ENCODE peak calls at places on chromosomes 12 and 14, in eight cellular contexts. I, E, V, Z, F, O, L and R are unnamed samples.

GRCh38 chr12:21337453-21337852 is 2.7 kb upstream of the SLCO1A2 start:
- DNase-seq in I (no peak), E (no peak), V (no peak), Z (no peak), F (no peak), O (no peak), L (no peak), R (no peak)

GRCh38 chr14:104357689-104358527 is 219.5 kb downstream of the KIF26A start:
- DNase-seq in I (no peak), E (no peak), V (no peak), Z (no peak), F (peak), O (no peak), L (no peak), R (no peak)

GRCh38 chr12:26402648-26403047 is 207.3 kb downstream of the SSPN start:
- DNase-seq in I (no peak), E (no peak), V (no peak), Z (no peak), F (no peak), O (peak), L (no peak), R (no peak)

GRCh38 chr12:113056631-113057488 is at the start of gene DTX1:
- DNase-seq in I (peak), E (no peak), V (no peak), Z (peak), F (no peak), O (no peak), L (no peak), R (peak)

GRCh38 chr14:94121485-94121884 is 7.9 kb downstream of the IFI27L2 start:
- DNase-seq in I (no peak), E (no peak), V (no peak), Z (no peak), F (no peak), O (no peak), L (no peak), R (no peak)

GRCh38 chr12:24776856-24777255 is 172.0 kb downstream of the BCAT1 start:
- DNase-seq in I (no peak), E (no peak), V (no peak), Z (no peak), F (no peak), O (no peak), L (peak), R (no peak)

GRCh38 chr14:25484194-25484593 is 434.2 kb upstream of the STXBP6 start:
- DNase-seq in I (no peak), E (no peak), V (no peak), Z (no peak), F (no peak), O (no peak), L (no peak), R (no peak)

GRCh38 chr12:104825408-104825807 is 132.7 kb downstream of the SLC41A2 start:
- DNase-seq in I (no peak), E (no peak), V (no peak), Z (no peak), F (no peak), O (peak), L (peak), R (no peak)

GRCh38 chr12:49200882-49201594 is 12.2 kb upstream of the TUBA1A start:
- DNase-seq in I (peak), E (peak), V (no peak), Z (no peak), F (no peak), O (peak), L (peak), R (no peak)

GRCh38 chr12:12941450-12942350 is 10.3 kb downstream of the GPRC5D start:
- DNase-seq in I (no peak), E (no peak), V (no peak), Z (no peak), F (no peak), O (no peak), L (no peak), R (no peak)

GRCh38 chr12:72865921-72866320 is 593.8 kb downstream of the TRHDE start:
- DNase-seq in I (no peak), E (no peak), V (no peak), Z (no peak), F (no peak), O (no peak), L (no peak), R (no peak)

GRCh38 chr12:116916122-116916521 is 5.4 kb downstream of the FBXW8 start:
- DNase-seq in I (no peak), E (no peak), V (no peak), Z (no peak), F (no peak), O (peak), L (peak), R (no peak)

GRCh38 chr14:100653409-100653808 is 66.2 kb upstream of the BEGAIN start:
- DNase-seq in I (peak), E (no peak), V (peak), Z (peak), F (no peak), O (no peak), L (no peak), R (no peak)

GRCh38 chr12:132460571-132460970 is 29.4 kb upstream of the FBRSL1 start:
- DNase-seq in I (no peak), E (no peak), V (no peak), Z (no peak), F (no peak), O (peak), L (peak), R (peak)
- TF ChIP-seq CTCF in I (peak), E (peak), V (peak), Z (peak), F (peak), O (peak), L (peak), R (peak)

DNA sequence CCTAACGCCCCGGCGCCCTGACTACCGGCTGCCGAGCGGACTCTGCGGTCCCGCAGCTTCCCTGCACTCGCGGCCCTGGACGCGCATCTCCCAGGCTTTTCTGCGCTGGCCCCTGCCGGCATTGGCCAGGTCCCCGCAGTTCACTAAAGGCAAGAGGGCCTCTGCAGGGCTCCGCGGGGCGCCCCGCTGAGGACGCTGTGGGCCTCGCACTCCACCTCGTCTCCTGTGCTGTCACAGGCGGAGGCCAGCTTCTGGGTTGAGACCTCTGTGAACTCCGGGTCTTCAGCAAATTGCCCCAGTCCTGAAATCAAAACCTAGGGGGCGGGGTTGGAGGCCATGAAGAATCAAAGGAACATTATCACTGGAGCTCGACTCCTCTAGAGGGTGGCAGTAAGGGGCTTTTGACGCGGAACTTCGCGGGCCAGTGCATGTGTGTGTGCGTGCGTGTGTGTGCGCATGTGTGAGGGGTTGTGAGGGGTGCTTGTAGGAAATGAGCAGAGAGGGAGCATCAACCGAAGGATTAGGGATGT is 68.5 kb upstream of the CAPRIN2 start:
- DNase-seq in I (peak), E (no peak), V (peak), Z (peak), F (no peak), O (no peak), L (no peak), R (no peak)
- TF ChIP-seq CTCF in I (peak), E (no peak), V (no peak), Z (no peak), F (no peak), O (no peak), L (peak), R (no peak)

GRCh38 chr12:97283297-97283696 is 179.3 kb upstream of the RMST start:
- DNase-seq in I (no peak), E (no peak), V (no peak), Z (no peak), F (no peak), O (no peak), L (no peak), R (no peak)
- TF ChIP-seq CTCF in I (peak), E (peak), V (peak), Z (no peak), F (peak), O (peak), L (no peak), R (peak)

GRCh38 chr14:71322660-71323250 is 415.5 kb downstream of the PCNX1 start:
- DNase-seq in I (peak), E (peak), V (no peak), Z (no peak), F (no peak), O (peak), L (peak), R (no peak)
- TF ChIP-seq CTCF in I (peak), E (peak), V (no peak), Z (no peak), F (peak), O (peak), L (peak), R (peak)

DNA sequence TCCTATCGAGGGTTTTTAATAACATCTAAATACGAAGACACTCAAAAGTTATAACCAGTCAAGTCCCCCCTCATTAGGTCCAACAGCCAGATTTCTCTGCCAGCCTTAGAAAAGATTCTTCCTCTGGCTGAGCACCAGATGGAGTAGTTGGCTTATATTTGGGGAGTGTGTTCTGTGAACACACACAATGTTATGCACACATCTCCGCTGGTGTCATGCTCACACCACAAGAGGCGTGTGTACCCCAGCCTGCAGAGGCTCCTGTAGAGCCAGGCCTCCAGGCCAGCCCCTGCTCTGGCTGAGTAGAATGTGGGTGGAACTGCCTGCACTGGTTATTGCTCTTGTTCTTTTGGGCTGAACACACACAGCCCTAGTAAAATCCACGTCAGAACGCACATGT is 64.0 kb downstream of the PIWIL1 start:
- DNase-seq in I (no peak), E (no peak), V (no peak), Z (no peak), F (no peak), O (no peak), L (no peak), R (no peak)
- TF ChIP-seq CTCF in I (no peak), E (peak), V (peak), Z (peak), F (no peak), O (no peak), L (no peak), R (peak)

DNA sequence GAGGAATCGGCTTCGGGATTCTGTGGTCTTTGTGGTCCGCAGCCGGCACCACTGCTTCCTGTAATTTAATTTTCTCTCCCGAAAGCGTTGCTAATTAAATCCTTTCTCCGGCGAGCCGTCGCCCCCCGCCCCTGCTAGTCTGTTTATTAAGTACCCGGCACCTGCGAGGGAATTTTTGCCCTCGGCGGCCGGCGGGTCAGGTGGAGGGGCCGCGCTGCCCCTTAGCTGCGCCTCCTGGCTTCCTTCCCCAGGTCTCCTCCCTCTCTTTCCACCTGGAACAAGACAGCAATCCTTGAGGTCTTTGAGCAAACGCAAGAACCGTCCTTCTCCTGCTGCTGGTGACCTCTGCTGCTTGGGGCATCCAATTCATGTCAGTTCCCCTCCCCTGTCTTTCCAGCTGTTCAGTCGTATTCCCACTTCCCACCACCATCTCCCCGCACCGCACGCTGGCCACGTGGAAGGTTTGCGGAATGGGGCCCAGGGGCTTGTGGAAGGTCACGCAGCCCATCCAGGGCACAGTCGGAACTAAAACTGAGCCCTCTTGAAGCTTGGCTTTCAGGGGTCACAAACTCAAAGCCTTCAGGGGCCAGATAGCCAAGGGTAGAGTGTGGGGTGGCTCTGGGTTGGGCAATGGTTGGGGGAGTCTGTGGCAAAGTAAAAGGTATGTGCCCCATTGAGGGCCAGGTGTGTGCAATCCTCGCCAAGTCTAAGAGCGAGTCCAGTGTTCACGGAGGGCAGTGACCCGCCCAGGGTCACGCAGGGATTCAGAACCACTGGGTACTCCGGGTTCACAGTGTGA is 16.1 kb downstream of the ZDHHC22 start:
- DNase-seq in I (no peak), E (no peak), V (no peak), Z (no peak), F (no peak), O (no peak), L (no peak), R (no peak)
- TF ChIP-seq CTCF in I (no peak), E (no peak), V (peak), Z (no peak), F (peak), O (no peak), L (no peak), R (peak)

GRCh38 chr14:80927385-80927989 is 14.1 kb downstream of the CEP128 start:
- DNase-seq in I (no peak), E (no peak), V (no peak), Z (no peak), F (no peak), O (no peak), L (no peak), R (no peak)
- TF ChIP-seq CTCF in I (no peak), E (peak), V (peak), Z (no peak), F (peak), O (no peak), L (no peak), R (peak)

DNA sequence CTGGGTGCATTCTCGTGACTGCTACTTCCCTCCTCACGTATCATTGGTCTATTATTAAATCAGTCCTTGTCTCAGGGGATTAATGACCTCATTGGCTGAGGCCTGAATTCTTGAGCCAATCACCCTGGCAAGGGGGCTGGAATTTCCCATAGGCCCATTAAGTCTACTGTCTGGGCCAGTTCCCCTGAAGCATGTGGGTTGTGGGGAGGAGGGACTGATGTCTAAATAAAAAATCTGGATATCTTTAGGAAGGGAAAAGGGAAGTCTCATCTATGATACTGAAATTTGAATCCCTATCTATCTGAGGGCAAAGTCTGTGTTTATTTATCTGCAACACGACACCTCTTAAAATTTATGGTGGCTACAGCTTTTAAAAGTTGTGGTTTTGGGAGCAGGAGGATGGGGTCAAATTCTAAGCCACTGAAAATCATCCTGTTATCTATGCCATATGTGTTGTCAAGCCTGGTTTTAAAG is 71.9 kb downstream of the DYRK2 start:
- DNase-seq in I (no peak), E (no peak), V (no peak), Z (peak), F (no peak), O (peak), L (peak), R (no peak)
- TF ChIP-seq CTCF in I (no peak), E (no peak), V (no peak), Z (no peak), F (no peak), O (no peak), L (no peak), R (no peak)